ENCODE peak calls at places on chromosome 4, in ten cellular contexts. One of them, this sample, is unnamed.

GRCh38 chr4:47368211-47368610 is 95.3 kb downstream of the COMMD8 start:
- DNase-seq in cardiac muscle cell: no peak
- DNase-seq in heart right ventricle: no peak
- DNase-seq in stomach: no peak
- DNase-seq in pancreas: no peak
- DNase-seq in fibroblast of lung: no peak
- DNase-seq in SK-N-SH: no peak
- DNase-seq in CD8-positive, alpha-beta memory T cell: no peak
- DNase-seq in mesendoderm: no peak
- DNase-seq in adipocyte: no peak
- DNase-seq in this sample: no peak

GRCh38 chr4:178102139-178102538 is 659.9 kb upstream of the AGA start:
- DNase-seq in cardiac muscle cell: no peak
- DNase-seq in heart right ventricle: no peak
- DNase-seq in stomach: no peak
- DNase-seq in pancreas: no peak
- DNase-seq in fibroblast of lung: no peak
- DNase-seq in SK-N-SH: no peak
- DNase-seq in CD8-positive, alpha-beta memory T cell: no peak
- DNase-seq in mesendoderm: no peak
- DNase-seq in adipocyte: no peak
- DNase-seq in this sample: no peak

GRCh38 chr4:5746829-5747745 is 36.1 kb downstream of the EVC start:
- DNase-seq in cardiac muscle cell: no peak
- DNase-seq in heart right ventricle: no peak
- DNase-seq in stomach: no peak
- DNase-seq in pancreas: no peak
- DNase-seq in fibroblast of lung: peak; percentile 72
- DNase-seq in SK-N-SH: no peak
- DNase-seq in CD8-positive, alpha-beta memory T cell: no peak
- DNase-seq in mesendoderm: no peak
- DNase-seq in adipocyte: peak; percentile 62
- DNase-seq in this sample: no peak

GRCh38 chr4:184453402-184454160 is 20.8 kb downstream of the IRF2 start:
- DNase-seq in cardiac muscle cell: peak; percentile 22
- DNase-seq in heart right ventricle: no peak
- DNase-seq in stomach: peak; percentile 49
- DNase-seq in pancreas: no peak
- DNase-seq in fibroblast of lung: peak; percentile 89
- DNase-seq in SK-N-SH: no peak
- DNase-seq in CD8-positive, alpha-beta memory T cell: peak; percentile 24
- DNase-seq in mesendoderm: peak; percentile 79
- DNase-seq in adipocyte: peak; percentile 81
- DNase-seq in this sample: no peak

GRCh38 chr4:173057906-173058305 is 110.7 kb upstream of the GALNT7 start:
- DNase-seq in cardiac muscle cell: no peak
- DNase-seq in heart right ventricle: no peak
- DNase-seq in stomach: no peak
- DNase-seq in pancreas: no peak
- DNase-seq in fibroblast of lung: peak; percentile 55
- DNase-seq in SK-N-SH: no peak
- DNase-seq in CD8-positive, alpha-beta memory T cell: no peak
- DNase-seq in mesendoderm: peak; percentile 18
- DNase-seq in adipocyte: no peak
- DNase-seq in this sample: no peak

GRCh38 chr4:156751486-156751885 is 220.1 kb downstream of the PDGFC start:
- DNase-seq in cardiac muscle cell: no peak
- DNase-seq in heart right ventricle: no peak
- DNase-seq in stomach: no peak
- DNase-seq in pancreas: no peak
- DNase-seq in fibroblast of lung: peak; percentile 87
- DNase-seq in SK-N-SH: no peak
- DNase-seq in CD8-positive, alpha-beta memory T cell: no peak
- DNase-seq in mesendoderm: no peak
- DNase-seq in adipocyte: peak; percentile 12
- DNase-seq in this sample: no peak

GRCh38 chr4:62709618-62710252 is 1509.6 kb downstream of the ADGRL3 start:
- DNase-seq in cardiac muscle cell: peak; percentile 66
- DNase-seq in heart right ventricle: no peak
- DNase-seq in stomach: no peak
- DNase-seq in pancreas: no peak
- DNase-seq in fibroblast of lung: peak; percentile 6
- DNase-seq in SK-N-SH: peak; percentile 16
- DNase-seq in CD8-positive, alpha-beta memory T cell: no peak
- DNase-seq in mesendoderm: peak; percentile 34
- DNase-seq in adipocyte: peak; percentile 80
- DNase-seq in this sample: no peak

GRCh38 chr4:172323288-172323687 is 510.1 kb downstream of the GALNTL6 start:
- DNase-seq in cardiac muscle cell: no peak
- DNase-seq in heart right ventricle: no peak
- DNase-seq in stomach: no peak
- DNase-seq in pancreas: no peak
- DNase-seq in fibroblast of lung: no peak
- DNase-seq in SK-N-SH: no peak
- DNase-seq in CD8-positive, alpha-beta memory T cell: no peak
- DNase-seq in mesendoderm: no peak
- DNase-seq in adipocyte: no peak
- DNase-seq in this sample: no peak

GRCh38 chr4:87974856-87975462 is 555 bp upstream of the SPP1 start:
- DNase-seq in cardiac muscle cell: peak; percentile 27
- DNase-seq in heart right ventricle: no peak
- DNase-seq in stomach: no peak
- DNase-seq in pancreas: no peak
- DNase-seq in fibroblast of lung: peak; percentile 49
- DNase-seq in SK-N-SH: no peak
- DNase-seq in CD8-positive, alpha-beta memory T cell: no peak
- DNase-seq in mesendoderm: peak; percentile 72
- DNase-seq in adipocyte: no peak
- DNase-seq in this sample: no peak

GRCh38 chr4:87971866-87972265 is 3.6 kb upstream of the SPP1 start:
- DNase-seq in cardiac muscle cell: no peak
- DNase-seq in heart right ventricle: no peak
- DNase-seq in stomach: no peak
- DNase-seq in pancreas: no peak
- DNase-seq in fibroblast of lung: no peak
- DNase-seq in SK-N-SH: no peak
- DNase-seq in CD8-positive, alpha-beta memory T cell: no peak
- DNase-seq in mesendoderm: no peak
- DNase-seq in adipocyte: no peak
- DNase-seq in this sample: no peak

GRCh38 chr4:87977521-87978278 is 2.2 kb downstream of the SPP1 start:
- DNase-seq in cardiac muscle cell: no peak
- DNase-seq in heart right ventricle: no peak
- DNase-seq in stomach: no peak
- DNase-seq in pancreas: no peak
- DNase-seq in fibroblast of lung: no peak
- DNase-seq in SK-N-SH: no peak
- DNase-seq in CD8-positive, alpha-beta memory T cell: no peak
- DNase-seq in mesendoderm: no peak
- DNase-seq in adipocyte: no peak
- DNase-seq in this sample: no peak

GRCh38 chr4:87975466-87975865 is at the start of gene SPP1:
- DNase-seq in cardiac muscle cell: peak; percentile 28
- DNase-seq in heart right ventricle: no peak
- DNase-seq in stomach: no peak
- DNase-seq in pancreas: no peak
- DNase-seq in fibroblast of lung: peak; percentile 68
- DNase-seq in SK-N-SH: peak; percentile 43
- DNase-seq in CD8-positive, alpha-beta memory T cell: no peak
- DNase-seq in mesendoderm: peak; percentile 91
- DNase-seq in adipocyte: peak; percentile 4
- DNase-seq in this sample: peak; percentile 64

DNA sequence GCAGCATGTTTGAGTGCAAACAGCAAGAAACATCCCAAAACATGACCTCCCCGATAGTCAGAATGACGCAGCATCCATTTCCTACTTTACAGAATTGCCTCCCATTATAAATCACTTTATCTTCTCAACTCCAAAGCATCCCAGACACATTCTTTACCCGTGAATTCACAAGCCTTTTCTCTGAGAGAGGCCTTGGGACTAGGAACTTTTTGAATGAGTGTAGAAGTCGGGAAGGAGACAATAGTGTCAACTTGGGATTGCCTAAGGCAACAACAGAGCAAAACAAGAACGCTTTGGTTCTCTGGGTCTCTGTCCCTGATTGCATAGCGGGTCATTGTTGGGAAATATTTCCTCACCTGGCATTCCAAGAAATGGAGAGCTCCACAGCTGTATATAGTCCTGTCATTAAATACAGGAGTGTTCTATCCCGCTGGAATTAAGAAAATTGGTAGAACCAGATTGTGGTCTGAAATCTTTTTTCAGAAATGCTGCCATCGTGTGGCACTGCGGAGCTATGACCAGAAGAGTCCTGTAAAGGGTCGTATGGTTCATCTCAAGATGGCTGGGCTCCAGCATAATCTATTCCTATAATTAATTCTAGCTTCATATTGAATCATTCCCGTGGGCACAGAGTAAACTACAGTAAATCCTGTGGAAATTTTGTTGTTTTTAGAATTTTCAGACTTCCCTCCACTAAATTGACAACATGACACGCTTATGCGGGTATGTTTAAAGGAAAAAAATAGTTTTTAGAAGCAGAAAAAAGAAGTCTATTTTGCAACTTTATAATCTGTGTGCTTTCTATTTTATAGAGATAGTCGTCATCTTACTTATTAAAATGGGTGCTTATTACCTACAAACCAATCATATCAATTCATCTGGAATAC is 2.0 kb upstream of the SPP1 start:
- DNase-seq in cardiac muscle cell: peak; percentile 69
- DNase-seq in heart right ventricle: peak; percentile 43
- DNase-seq in stomach: peak; percentile 45
- DNase-seq in pancreas: no peak
- DNase-seq in fibroblast of lung: peak; percentile 95
- DNase-seq in SK-N-SH: peak; percentile 66
- DNase-seq in CD8-positive, alpha-beta memory T cell: no peak
- DNase-seq in mesendoderm: peak; percentile 96
- DNase-seq in adipocyte: peak; percentile 82
- DNase-seq in this sample: peak; percentile 49
- H3K4me3 ChIP-seq in cardiac muscle cell: no peak overlapping the region
- H3K4me3 ChIP-seq in heart right ventricle: no peak overlapping the region
- H3K4me3 ChIP-seq in stomach: no peak overlapping the region
- H3K4me3 ChIP-seq in pancreas: no peak overlapping the region
- H3K4me3 ChIP-seq in fibroblast of lung: peak overlapping the region; percentile 39
- H3K4me3 ChIP-seq in SK-N-SH: peak overlapping the region; percentile 29
- H3K4me3 ChIP-seq in CD8-positive, alpha-beta memory T cell: no peak overlapping the region
- H3K4me3 ChIP-seq in mesendoderm: no peak overlapping the region
- H3K4me3 ChIP-seq in adipocyte: peak overlapping the region; percentile 78
- H3K4me3 ChIP-seq in this sample: no peak overlapping the region

GRCh38 chr4:187604984-187605383 is 390.6 kb upstream of the ZFP42 start:
- DNase-seq in cardiac muscle cell: no peak
- DNase-seq in heart right ventricle: no peak
- DNase-seq in stomach: no peak
- DNase-seq in pancreas: no peak
- DNase-seq in fibroblast of lung: no peak
- DNase-seq in SK-N-SH: no peak
- DNase-seq in CD8-positive, alpha-beta memory T cell: no peak
- DNase-seq in mesendoderm: no peak
- DNase-seq in adipocyte: no peak
- DNase-seq in this sample: no peak

GRCh38 chr4:187606581-187606980 is 389.0 kb upstream of the ZFP42 start:
- DNase-seq in cardiac muscle cell: peak; percentile 70
- DNase-seq in heart right ventricle: no peak
- DNase-seq in stomach: no peak
- DNase-seq in pancreas: no peak
- DNase-seq in fibroblast of lung: peak; percentile 44
- DNase-seq in SK-N-SH: peak; percentile 67
- DNase-seq in CD8-positive, alpha-beta memory T cell: no peak
- DNase-seq in mesendoderm: peak; percentile 77
- DNase-seq in adipocyte: peak; percentile 85
- DNase-seq in this sample: peak; percentile 80

GRCh38 chr4:187598246-187598645 is 397.3 kb upstream of the ZFP42 start:
- DNase-seq in cardiac muscle cell: no peak
- DNase-seq in heart right ventricle: no peak
- DNase-seq in stomach: no peak
- DNase-seq in pancreas: no peak
- DNase-seq in fibroblast of lung: peak; percentile 18
- DNase-seq in SK-N-SH: no peak
- DNase-seq in CD8-positive, alpha-beta memory T cell: no peak
- DNase-seq in mesendoderm: no peak
- DNase-seq in adipocyte: peak; percentile 36
- DNase-seq in this sample: no peak

GRCh38 chr4:187603093-187603395 is 392.5 kb upstream of the ZFP42 start:
- DNase-seq in cardiac muscle cell: no peak
- DNase-seq in heart right ventricle: no peak
- DNase-seq in stomach: no peak
- DNase-seq in pancreas: no peak
- DNase-seq in fibroblast of lung: peak; percentile 98
- DNase-seq in SK-N-SH: no peak
- DNase-seq in CD8-positive, alpha-beta memory T cell: no peak
- DNase-seq in mesendoderm: no peak
- DNase-seq in adipocyte: peak; percentile 76
- DNase-seq in this sample: no peak

DNA sequence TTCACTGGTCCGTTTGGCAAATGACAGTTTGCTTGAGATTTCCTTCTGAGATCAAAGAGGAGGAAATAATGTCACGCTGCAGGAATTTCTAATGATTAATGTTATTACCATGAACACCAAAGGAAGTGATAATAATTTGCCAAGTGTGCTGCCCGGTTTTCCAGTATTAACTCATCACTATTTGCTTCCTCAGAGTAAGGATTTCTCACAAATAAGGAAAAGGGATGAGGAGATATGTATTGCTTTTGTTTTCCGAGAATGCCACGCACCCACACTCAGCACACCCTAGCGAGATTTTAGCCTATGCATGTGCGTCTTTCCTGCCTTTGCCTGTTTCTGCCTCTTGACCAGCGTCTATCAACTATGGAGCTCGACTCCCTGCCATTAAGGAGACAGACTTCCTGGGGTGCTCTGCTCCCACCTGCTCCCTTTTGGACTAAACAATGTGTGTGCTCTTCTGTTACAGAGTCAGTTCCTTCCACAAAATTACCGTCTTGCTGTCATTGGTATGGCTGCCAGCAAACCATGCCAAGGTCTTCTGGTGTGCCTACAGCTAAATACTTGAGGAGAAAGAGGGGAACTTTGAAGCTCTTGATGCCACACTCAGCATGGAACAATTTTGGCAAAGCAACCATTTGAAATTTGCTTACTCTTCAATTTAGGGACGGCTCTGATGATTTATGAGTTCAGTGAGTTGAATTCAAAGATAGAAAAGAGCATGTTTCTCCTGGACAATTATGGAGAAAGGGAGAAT is 393.1 kb upstream of the ZFP42 start:
- DNase-seq in cardiac muscle cell: no peak
- DNase-seq in heart right ventricle: no peak
- DNase-seq in stomach: no peak
- DNase-seq in pancreas: no peak
- DNase-seq in fibroblast of lung: peak; percentile 89
- DNase-seq in SK-N-SH: no peak
- DNase-seq in CD8-positive, alpha-beta memory T cell: no peak
- DNase-seq in mesendoderm: no peak
- DNase-seq in adipocyte: no peak
- DNase-seq in this sample: no peak
- H3K27me3 ChIP-seq in cardiac muscle cell: no peaks in the 10 kb centered on the region
- H3K27me3 ChIP-seq in heart right ventricle: peaks cover 3% of the 10 kb centered on the region
- H3K27me3 ChIP-seq in stomach: no peaks in the 10 kb centered on the region
- H3K27me3 ChIP-seq in pancreas: no peaks in the 10 kb centered on the region
- H3K27me3 ChIP-seq in fibroblast of lung: no peaks in the 10 kb centered on the region
- H3K27me3 ChIP-seq in SK-N-SH: no peaks in the 10 kb centered on the region
- H3K27me3 ChIP-seq in CD8-positive, alpha-beta memory T cell: no peaks in the 10 kb centered on the region
- H3K27me3 ChIP-seq in mesendoderm: no peaks in the 10 kb centered on the region
- H3K27me3 ChIP-seq in adipocyte: no peaks in the 10 kb centered on the region
- H3K27me3 ChIP-seq in this sample: no peaks in the 10 kb centered on the region

GRCh38 chr4:42237451-42237850 is 85.0 kb upstream of the BEND4 start:
- DNase-seq in cardiac muscle cell: no peak
- DNase-seq in heart right ventricle: no peak
- DNase-seq in stomach: no peak
- DNase-seq in pancreas: no peak
- DNase-seq in fibroblast of lung: no peak
- DNase-seq in SK-N-SH: no peak
- DNase-seq in CD8-positive, alpha-beta memory T cell: no peak
- DNase-seq in mesendoderm: no peak
- DNase-seq in adipocyte: no peak
- DNase-seq in this sample: no peak
- H3K36me3 ChIP-seq in cardiac muscle cell: no peaks in the 10 kb centered on the region
- H3K36me3 ChIP-seq in heart right ventricle: no peaks in the 10 kb centered on the region
- H3K36me3 ChIP-seq in stomach: no peaks in the 10 kb centered on the region
- H3K36me3 ChIP-seq in pancreas: no peaks in the 10 kb centered on the region
- H3K36me3 ChIP-seq in fibroblast of lung: no peaks in the 10 kb centered on the region
- H3K36me3 ChIP-seq in SK-N-SH: no peaks in the 10 kb centered on the region
- H3K36me3 ChIP-seq in CD8-positive, alpha-beta memory T cell: no peaks in the 10 kb centered on the region
- H3K36me3 ChIP-seq in mesendoderm: no peaks in the 10 kb centered on the region
- H3K36me3 ChIP-seq in adipocyte: no peaks in the 10 kb centered on the region
- H3K36me3 ChIP-seq in this sample: no peaks in the 10 kb centered on the region

GRCh38 chr4:148053298-148054003 is 321.6 kb downstream of the ARHGAP10 start:
- DNase-seq in cardiac muscle cell: no peak
- DNase-seq in heart right ventricle: peak; percentile 36
- DNase-seq in stomach: no peak
- DNase-seq in pancreas: no peak
- DNase-seq in fibroblast of lung: no peak
- DNase-seq in SK-N-SH: no peak
- DNase-seq in CD8-positive, alpha-beta memory T cell: no peak
- DNase-seq in mesendoderm: no peak
- DNase-seq in adipocyte: no peak
- DNase-seq in this sample: no peak
- H3K4me3 ChIP-seq in cardiac muscle cell: no peak overlapping the region
- H3K4me3 ChIP-seq in heart right ventricle: no peak overlapping the region
- H3K4me3 ChIP-seq in stomach: no peak overlapping the region
- H3K4me3 ChIP-seq in pancreas: no peak overlapping the region
- H3K4me3 ChIP-seq in fibroblast of lung: no peak overlapping the region
- H3K4me3 ChIP-seq in SK-N-SH: no peak overlapping the region
- H3K4me3 ChIP-seq in CD8-positive, alpha-beta memory T cell: peak overlapping the region; percentile 32
- H3K4me3 ChIP-seq in mesendoderm: no peak overlapping the region
- H3K4me3 ChIP-seq in adipocyte: no peak overlapping the region
- H3K4me3 ChIP-seq in this sample: no peak overlapping the region